ENCODE peak calls at places on chromosomes 5 and 9, in seven cellular contexts. G, Y, K, F, H, M and I are unnamed samples.

GRCh38 chr5:127987354-127988148 is 96.0 kb upstream of the SLC12A2 start:
- DNase-seq in G (no peak), Y (no peak), K (no peak), F (no peak), H (no peak), M (no peak), I (peak; percentile 13)

GRCh38 chr9:134551657-134552348 is 89.8 kb upstream of the COL5A1 start:
- DNase-seq in G (no peak), Y (no peak), K (no peak), F (no peak), H (no peak), M (peak; percentile 70), I (peak; percentile 92)

GRCh38 chr5:3517331-3517730 is 78.3 kb upstream of the IRX1 start:
- DNase-seq in G (no peak), Y (no peak), K (no peak), F (no peak), H (no peak), M (no peak), I (no peak)

GRCh38 chr5:9337908-9338307 is 208.0 kb downstream of the SEMA5A start:
- DNase-seq in G (no peak), Y (no peak), K (no peak), F (no peak), H (no peak), M (peak; percentile 96), I (peak; percentile 60)

GRCh38 chr5:7208911-7209310 is 187.0 kb upstream of the ADCY2 start:
- DNase-seq in G (no peak), Y (no peak), K (peak; percentile 13), F (peak; percentile 62), H (no peak), M (no peak), I (no peak)

GRCh38 chr5:54361683-54362411 is 51.5 kb upstream of the ARL15 start:
- DNase-seq in G (peak; percentile 26), Y (peak; percentile 15), K (no peak), F (no peak), H (no peak), M (no peak), I (no peak)

GRCh38 chr5:131514316-131515275 is 120.4 kb downstream of the RAPGEF6 start:
- DNase-seq in G (no peak), Y (no peak), K (no peak), F (no peak), H (no peak), M (peak; percentile 42), I (no peak)

GRCh38 chr9:116421006-116421538 is 266.0 kb upstream of the TRIM32 start:
- DNase-seq in G (no peak), Y (no peak), K (no peak), F (no peak), H (no peak), M (no peak), I (no peak)

GRCh38 chr5:35198681-35199080 is 31.6 kb downstream of the PRLR start:
- DNase-seq in G (no peak), Y (no peak), K (no peak), F (no peak), H (no peak), M (no peak), I (no peak)

GRCh38 chr5:61280205-61280604 is 51.9 kb upstream of the ZSWIM6 start:
- DNase-seq in G (no peak), Y (no peak), K (no peak), F (peak; percentile 20), H (no peak), M (peak; percentile 68), I (peak; percentile 50)

GRCh38 chr9:105647595-105648349 is 14.5 kb upstream of the TAL2 start:
- DNase-seq in G (no peak), Y (no peak), K (no peak), F (no peak), H (no peak), M (no peak), I (no peak)

GRCh38 chr9:129040113-129040643 is 3.8 kb downstream of the MIGA2 start:
- DNase-seq in G (no peak), Y (no peak), K (no peak), F (no peak), H (no peak), M (no peak), I (no peak)

GRCh38 chr5:134554319-134555222 is 29.1 kb downstream of the JADE2 start:
- DNase-seq in G (no peak), Y (no peak), K (peak; percentile 97), F (peak; percentile 65), H (no peak), M (peak; percentile 81), I (peak; percentile 96)

GRCh38 chr9:137145731-137146526 is 7.0 kb downstream of the GRIN1 start:
- DNase-seq in G (no peak), Y (no peak), K (no peak), F (no peak), H (no peak), M (no peak), I (no peak)

GRCh38 chr9:111601237-111602018 is 2.0 kb upstream of the PTGR1 start:
- DNase-seq in G (no peak), Y (no peak), K (no peak), F (no peak), H (no peak), M (peak; percentile 64), I (peak; percentile 10)

GRCh38 chr9:127177221-127177620 is 54.8 kb upstream of the ANGPTL2 start:
- DNase-seq in G (no peak), Y (no peak), K (no peak), F (no peak), H (peak; percentile 25), M (no peak), I (peak; percentile 24)

GRCh38 chr5:40503438-40503837 is 176.3 kb upstream of the PTGER4 start:
- DNase-seq in G (no peak), Y (no peak), K (no peak), F (no peak), H (no peak), M (peak; percentile 88), I (peak; percentile 47)

GRCh38 chr9:93467062-93467416 is 13.7 kb upstream of the FAM120AOS start:
- DNase-seq in G (no peak), Y (no peak), K (no peak), F (no peak), H (no peak), M (peak; percentile 34), I (no peak)

GRCh38 chr5:151079838-151080619 is 805 bp downstream of the TNIP1 start:
- DNase-seq in G (no peak), Y (no peak), K (peak; percentile 53), F (no peak), H (no peak), M (peak; percentile 77), I (peak; percentile 96)

GRCh38 chr9:124949387-124949786 is 8.5 kb upstream of the GOLGA1 start:
- DNase-seq in G (no peak), Y (no peak), K (no peak), F (no peak), H (no peak), M (no peak), I (no peak)

GRCh38 chr5:76180817-76181805 is 97.9 kb downstream of the SV2C start:
- DNase-seq in G (no peak), Y (no peak), K (no peak), F (no peak), H (no peak), M (no peak), I (no peak)

GRCh38 chr5:78544531-78545200 is 103.9 kb downstream of the LHFPL2 start:
- DNase-seq in G (no peak), Y (no peak), K (no peak), F (no peak), H (no peak), M (no peak), I (peak; percentile 72)
- H3K27ac ChIP-seq in G (no peak overlapping the region), Y (no peak overlapping the region), K (no peak overlapping the region), F (no peak overlapping the region), H (peak overlapping the region; percentile 87), M (no peak overlapping the region), I (peak overlapping the region; percentile 94)

GRCh38 chr9:95820076-95820475 is 55.4 kb upstream of the ERCC6L2 start:
- DNase-seq in G (no peak), Y (no peak), K (no peak), F (no peak), H (no peak), M (no peak), I (no peak)
- H3K4me1 ChIP-seq in G (no peaks in the 10 kb centered on the region), Y (no peaks in the 10 kb centered on the region), K (no peaks in the 10 kb centered on the region), F (peaks cover 12% of the 10 kb centered on the region), H (no peaks in the 10 kb centered on the region), M (peaks cover 39% of the 10 kb centered on the region), I (peaks cover 40% of the 10 kb centered on the region)

DNA sequence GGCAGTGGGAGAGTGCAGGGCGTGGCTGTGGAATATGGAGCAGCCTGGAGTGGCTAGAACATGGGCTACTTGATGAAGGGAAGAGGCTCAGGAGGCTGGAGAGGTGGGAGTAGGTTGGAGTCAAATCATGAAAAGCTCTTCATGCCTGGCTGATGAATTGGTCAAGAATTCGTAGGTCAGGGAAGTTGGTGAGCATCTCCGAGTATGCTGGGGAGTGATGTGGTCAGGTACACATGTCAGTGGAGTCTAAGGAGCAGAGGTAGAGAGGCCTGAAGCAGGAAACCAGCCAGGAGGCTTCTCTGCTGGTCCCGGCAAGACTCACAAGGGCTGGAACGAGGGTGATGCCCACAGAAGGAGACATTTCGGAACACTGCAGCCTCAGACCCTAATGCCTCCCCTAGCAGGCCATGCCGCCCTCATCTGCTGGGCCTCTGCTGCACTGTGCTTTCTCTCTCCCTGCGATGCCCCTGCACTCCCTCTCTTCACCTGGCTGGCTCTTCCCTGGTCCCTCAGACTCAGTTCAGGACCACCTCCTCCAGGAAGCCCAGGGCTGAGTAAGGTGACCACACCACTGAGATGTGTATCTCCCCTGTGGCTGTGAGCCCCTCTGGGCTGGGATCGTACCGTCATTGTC is 33.6 kb downstream of the TMOD1 start:
- DNase-seq in G (no peak), Y (no peak), K (no peak), F (no peak), H (no peak), M (no peak), I (no peak)
- H3K36me3 ChIP-seq in G (no peaks in the 10 kb centered on the region), Y (no peaks in the 10 kb centered on the region), K (no peaks in the 10 kb centered on the region), F (peaks cover 15% of the 10 kb centered on the region), H (no peaks in the 10 kb centered on the region), M (no peaks in the 10 kb centered on the region), I (no peaks in the 10 kb centered on the region)

GRCh38 chr9:2720179-2720654 is 2.9 kb downstream of the KCNV2 start:
- DNase-seq in G (no peak), Y (no peak), K (no peak), F (no peak), H (no peak), M (no peak), I (no peak)

GRCh38 chr9:2725126-2725525 is 7.8 kb downstream of the KCNV2 start:
- DNase-seq in G (no peak), Y (no peak), K (no peak), F (no peak), H (no peak), M (no peak), I (no peak)

GRCh38 chr9:2725929-2726328 is 8.6 kb downstream of the KCNV2 start:
- DNase-seq in G (no peak), Y (no peak), K (no peak), F (no peak), H (no peak), M (no peak), I (no peak)

GRCh38 chr9:2723666-2724065 is 6.4 kb downstream of the KCNV2 start:
- DNase-seq in G (no peak), Y (no peak), K (no peak), F (no peak), H (no peak), M (no peak), I (no peak)

DNA sequence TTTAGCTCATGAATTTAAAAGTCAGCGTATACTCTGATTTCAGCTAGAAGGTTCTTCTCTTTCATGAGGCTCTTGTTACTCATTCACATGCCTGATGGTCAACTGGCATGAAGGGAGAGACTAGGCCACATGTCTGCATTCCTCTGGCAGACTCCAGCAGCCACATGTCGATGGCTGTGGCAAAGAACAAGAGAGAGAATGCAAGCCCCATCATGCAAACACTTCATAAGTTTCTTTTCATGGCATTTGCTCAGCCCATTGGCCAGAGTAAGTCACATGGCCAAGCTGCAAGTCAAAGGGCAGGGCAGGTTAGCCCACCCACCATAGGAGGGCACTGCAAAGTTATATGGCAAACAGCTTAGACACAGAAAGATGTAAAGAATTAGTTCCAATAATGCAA is 5.4 kb downstream of the KCNV2 start:
- DNase-seq in G (no peak), Y (no peak), K (no peak), F (no peak), H (no peak), M (no peak), I (no peak)
- H3K27ac ChIP-seq in G (no peak overlapping the region), Y (no peak overlapping the region), K (no peak overlapping the region), F (no peak overlapping the region), H (no peak overlapping the region), M (no peak overlapping the region), I (no peak overlapping the region)